ENCODE peak calls at places on chromosome 18, in eight cellular contexts. A is OCI-LY7, E is HCT116, L is MCF 10A, I is lower lobe of right lung, D is sigmoid colon, B is GM12878, S is mesothelial cell of epicardium. M is an unnamed sample.

GRCh38 chr18:69948919-69949537 is 1.4 kb upstream of the CD226 start:
- DNase-seq in A (no peak), E (no peak), L (no peak), I (no peak), D (peak), B (peak), S (no peak), M (no peak)

GRCh38 chr18:64474751-64475150 is 325.9 kb upstream of the LINC00305 start:
- DNase-seq in A (no peak), E (no peak), L (no peak), I (no peak), D (no peak), B (no peak), S (no peak), M (no peak)

GRCh38 chr18:35345460-35345921 is 1.3 kb upstream of the ZNF24 start:
- DNase-seq in A (peak), E (no peak), L (no peak), I (no peak), D (no peak), B (peak), S (no peak), M (no peak)

GRCh38 chr18:75687626-75688025 is 260.1 kb upstream of the SMIM21 start:
- DNase-seq in A (no peak), E (no peak), L (peak), I (no peak), D (no peak), B (no peak), S (no peak), M (no peak)

GRCh38 chr18:79302120-79302519 is 93.6 kb upstream of the NFATC1 start:
- DNase-seq in A (no peak), E (no peak), L (no peak), I (no peak), D (no peak), B (no peak), S (no peak), M (no peak)

GRCh38 chr18:3451166-3451988 is 1.4 kb downstream of the TGIF1 start:
- DNase-seq in A (peak), E (no peak), L (peak), I (peak), D (peak), B (no peak), S (peak), M (peak)

GRCh38 chr18:6557052-6557451 is 142.3 kb upstream of the L3MBTL4 start:
- DNase-seq in A (no peak), E (no peak), L (no peak), I (no peak), D (no peak), B (no peak), S (no peak), M (no peak)

GRCh38 chr18:2656237-2657042 is 914 bp downstream of the SMCHD1 start:
- DNase-seq in A (peak), E (no peak), L (peak), I (peak), D (peak), B (no peak), S (peak), M (peak)

GRCh38 chr18:58315041-58315440 is 271.0 kb downstream of the NEDD4L start:
- DNase-seq in A (no peak), E (no peak), L (no peak), I (no peak), D (no peak), B (no peak), S (no peak), M (no peak)

GRCh38 chr18:75070235-75070624 is 138.7 kb downstream of the PTGR3 start:
- DNase-seq in A (no peak), E (no peak), L (no peak), I (no peak), D (no peak), B (no peak), S (no peak), M (no peak)

GRCh38 chr18:57426187-57426586 is 9.0 kb upstream of the ONECUT2 start:
- DNase-seq in A (peak), E (no peak), L (no peak), I (no peak), D (no peak), B (no peak), S (no peak), M (no peak)

GRCh38 chr18:67232406-67232805 is 284.1 kb downstream of the DSEL start:
- DNase-seq in A (no peak), E (no peak), L (peak), I (no peak), D (no peak), B (no peak), S (no peak), M (no peak)

GRCh38 chr18:79361766-79362522 is 33.8 kb upstream of the NFATC1 start:
- DNase-seq in A (no peak), E (peak), L (peak), I (no peak), D (no peak), B (no peak), S (no peak), M (no peak)

GRCh38 chr18:55731594-55732042 is 143.6 kb upstream of the TCF4 start:
- DNase-seq in A (no peak), E (no peak), L (peak), I (no peak), D (no peak), B (no peak), S (no peak), M (no peak)

GRCh38 chr18:79260510-79260909 is 135.2 kb upstream of the NFATC1 start:
- DNase-seq in A (peak), E (no peak), L (no peak), I (no peak), D (no peak), B (no peak), S (no peak), M (no peak)

GRCh38 chr18:75041586-75041985 is 167.4 kb downstream of the PTGR3 start:
- DNase-seq in A (peak), E (peak), L (peak), I (no peak), D (no peak), B (no peak), S (no peak), M (no peak)

GRCh38 chr18:58144671-58145285 is 100.8 kb downstream of the NEDD4L start:
- DNase-seq in A (no peak), E (no peak), L (no peak), I (no peak), D (no peak), B (no peak), S (no peak), M (no peak)

GRCh38 chr18:49884959-49885358 is 71.6 kb upstream of the ACAA2 start:
- DNase-seq in A (no peak), E (no peak), L (peak), I (no peak), D (no peak), B (no peak), S (no peak), M (no peak)

GRCh38 chr18:67694787-67695186 is 178.3 kb upstream of the DSEL start:
- DNase-seq in A (no peak), E (no peak), L (no peak), I (no peak), D (no peak), B (no peak), S (no peak), M (no peak)

GRCh38 chr18:3541549-3542386 is 91.8 kb downstream of the TGIF1 start:
- DNase-seq in A (no peak), E (no peak), L (peak), I (no peak), D (no peak), B (peak), S (no peak), M (no peak)

GRCh38 chr18:10065296-10065695 is 151.5 kb downstream of the VAPA start:
- DNase-seq in A (no peak), E (no peak), L (no peak), I (no peak), D (no peak), B (no peak), S (no peak), M (no peak)

GRCh38 chr18:57043241-57043640 is 103.6 kb upstream of the BOD1L2 start:
- DNase-seq in A (no peak), E (no peak), L (peak), I (no peak), D (no peak), B (no peak), S (no peak), M (no peak)

GRCh38 chr18:79926715-79927596 is 24.5 kb downstream of the SLC66A2 start:
- DNase-seq in A (no peak), E (no peak), L (no peak), I (peak), D (peak), B (no peak), S (no peak), M (no peak)

GRCh38 chr18:67517224-67517765 is 775 bp upstream of the DSEL start:
- DNase-seq in A (no peak), E (no peak), L (no peak), I (peak), D (peak), B (no peak), S (no peak), M (no peak)

GRCh38 chr18:35610724-35611123 is 29.2 kb downstream of the GALNT1 start:
- DNase-seq in A (no peak), E (no peak), L (no peak), I (no peak), D (no peak), B (no peak), S (no peak), M (no peak)

GRCh38 chr18:46335551-46336059 is 231.4 kb downstream of the HAUS1 start:
- DNase-seq in A (no peak), E (no peak), L (no peak), I (no peak), D (peak), B (no peak), S (no peak), M (no peak)

GRCh38 chr18:3794537-3795348 is 344.8 kb downstream of the TGIF1 start:
- DNase-seq in A (peak), E (no peak), L (peak), I (no peak), D (no peak), B (no peak), S (no peak), M (no peak)

GRCh38 chr18:59646228-59646945 is 50.8 kb downstream of the CCBE1 start:
- DNase-seq in A (no peak), E (no peak), L (no peak), I (no peak), D (no peak), B (no peak), S (no peak), M (no peak)
- TF ChIP-seq CTCF in A (peak), E (peak), L (no peak), I (no peak), D (no peak), B (no peak), S (no peak), M (no peak)

GRCh38 chr18:304887-305529 is 37.2 kb upstream of the THOC1 start:
- DNase-seq in A (no peak), E (no peak), L (peak), I (no peak), D (no peak), B (no peak), S (no peak), M (no peak)
- TF ChIP-seq CTCF in A (no peak), E (no peak), L (no peak), I (no peak), D (no peak), B (no peak), S (no peak), M (no peak)

GRCh38 chr18:36734589-36734988 is 94.2 kb downstream of the TPGS2 start:
- DNase-seq in A (no peak), E (no peak), L (no peak), I (no peak), D (no peak), B (no peak), S (no peak), M (no peak)

GRCh38 chr18:36732264-36732663 is 96.5 kb downstream of the TPGS2 start:
- DNase-seq in A (no peak), E (no peak), L (no peak), I (no peak), D (no peak), B (no peak), S (no peak), M (no peak)

GRCh38 chr18:36735130-36735529 is 93.7 kb downstream of the TPGS2 start:
- DNase-seq in A (peak), E (no peak), L (no peak), I (no peak), D (no peak), B (no peak), S (no peak), M (no peak)

GRCh38 chr18:36736094-36736493 is 92.7 kb downstream of the TPGS2 start:
- DNase-seq in A (no peak), E (no peak), L (no peak), I (no peak), D (no peak), B (no peak), S (no peak), M (no peak)

DNA sequence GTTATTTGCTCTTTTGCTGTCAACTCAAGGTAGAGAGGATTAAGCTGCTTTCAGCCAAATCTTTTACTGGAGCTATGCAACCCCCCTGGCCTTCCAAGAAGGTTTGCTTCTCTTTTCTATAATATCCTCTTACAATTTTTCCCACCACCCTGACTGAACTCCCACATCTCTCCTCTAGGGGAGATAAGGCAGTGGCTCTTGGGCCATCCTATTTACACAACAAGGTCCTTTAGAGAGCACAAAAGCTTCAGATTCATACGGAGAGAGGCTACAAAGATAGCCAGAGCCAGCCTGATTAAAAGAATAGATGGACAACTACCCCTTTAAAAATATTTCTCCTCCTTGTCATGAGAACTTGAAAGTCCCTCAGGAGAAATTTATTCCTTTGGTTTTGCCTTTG is 95.7 kb downstream of the TPGS2 start:
- DNase-seq in A (no peak), E (no peak), L (no peak), I (no peak), D (no peak), B (no peak), S (no peak), M (no peak)
- TF ChIP-seq CTCF in A (no peak), E (peak), L (no peak), I (no peak), D (no peak), B (no peak), S (no peak), M (no peak)

GRCh38 chr18:48777737-48778111 is 173.0 kb downstream of the SMAD7 start:
- DNase-seq in A (no peak), E (no peak), L (peak), I (peak), D (no peak), B (no peak), S (no peak), M (no peak)
- TF ChIP-seq CTCF in A (no peak), E (no peak), L (no peak), I (no peak), D (no peak), B (peak), S (no peak), M (no peak)

GRCh38 chr18:68928762-68929675 is 131.1 kb downstream of the CCDC102B start:
- DNase-seq in A (no peak), E (no peak), L (no peak), I (no peak), D (no peak), B (no peak), S (no peak), M (no peak)

GRCh38 chr18:68922392-68922791 is 124.5 kb downstream of the CCDC102B start:
- DNase-seq in A (no peak), E (no peak), L (no peak), I (no peak), D (no peak), B (no peak), S (no peak), M (no peak)

GRCh38 chr18:68919900-68920299 is 122.0 kb downstream of the CCDC102B start:
- DNase-seq in A (no peak), E (no peak), L (no peak), I (no peak), D (no peak), B (no peak), S (no peak), M (no peak)

DNA sequence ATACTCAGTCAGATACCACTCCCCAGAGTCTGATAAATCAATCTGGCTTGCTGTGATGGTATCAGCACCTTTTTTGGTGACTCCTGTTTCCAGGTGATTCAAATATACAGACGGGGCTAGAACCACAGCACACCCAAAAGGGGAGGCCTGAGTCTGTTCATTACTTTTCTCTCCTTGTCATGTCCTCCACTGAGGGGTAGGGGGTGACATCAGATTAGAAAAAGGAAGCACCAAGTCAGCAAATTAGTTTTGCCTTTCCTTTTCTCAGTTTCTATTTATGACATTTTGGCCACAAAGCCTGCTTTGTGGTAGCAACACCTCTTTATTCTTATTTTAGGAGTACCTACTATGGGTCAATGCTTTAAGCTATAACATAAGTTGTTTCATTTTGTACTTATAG is 127.4 kb downstream of the CCDC102B start:
- DNase-seq in A (no peak), E (no peak), L (peak), I (no peak), D (no peak), B (no peak), S (no peak), M (no peak)
- TF ChIP-seq CTCF in A (no peak), E (peak), L (no peak), I (peak), D (no peak), B (peak), S (no peak), M (peak)